ENCODE peak calls at places on chromosome 21, in seven cellular contexts. V is H7, I is right atrium auricular region, Z is stomach, R is fibroblast of lung, D is GM06990, S is lung. A is an unnamed sample. For H3K36me3, the result is how much of the 10 kb centered on the place peaks cover.

GRCh38 chr21:28633803-28634572 is 358.7 kb downstream of the LTN1 start:
- DNase-seq in R (peak), S (no peak), Z (no peak), I (peak), D (no peak), V (no peak), A (no peak)

GRCh38 chr21:42525676-42526378 is 12.2 kb downstream of the SLC37A1 start:
- DNase-seq in I (no peak), D (no peak), Z (no peak), V (no peak), S (no peak), R (no peak), A (no peak)

GRCh38 chr21:35340273-35340672 is 291.2 kb upstream of the RUNX1 start:
- DNase-seq in Z (peak), D (no peak), V (no peak), R (no peak), S (no peak), I (no peak), A (no peak)

GRCh38 chr21:35256468-35256988 is 207.4 kb upstream of the RUNX1 start:
- DNase-seq in D (no peak), R (peak), S (peak), Z (peak), V (peak), I (peak), A (peak)

GRCh38 chr21:14591277-14591876 is 45.3 kb upstream of the SAMSN1 start:
- DNase-seq in S (no peak), V (no peak), R (no peak), D (no peak), I (no peak), Z (no peak), A (no peak)

GRCh38 chr21:42002421-42002958 is 7.7 kb downstream of the ZBTB21 start:
- DNase-seq in Z (no peak), I (no peak), V (no peak), R (peak), S (no peak), D (peak), A (no peak)

GRCh38 chr21:38847556-38847955 is 41.8 kb downstream of the ETS2 start:
- DNase-seq in Z (no peak), D (no peak), V (no peak), S (no peak), I (no peak), R (peak), A (no peak)

GRCh38 chr21:39340687-39341086 is 8.2 kb downstream of the HMGN1 start:
- DNase-seq in I (no peak), S (no peak), R (no peak), V (no peak), D (no peak), Z (no peak), A (no peak)

GRCh38 chr21:34582506-34583150 is 32.3 kb downstream of the RCAN1 start:
- DNase-seq in D (peak), R (peak), V (peak), Z (no peak), I (no peak), S (no peak), A (no peak)

GRCh38 chr21:42093991-42094417 is 22.9 kb downstream of the UMODL1 start:
- DNase-seq in R (peak), S (no peak), I (no peak), Z (no peak), V (no peak), D (no peak), A (no peak)

GRCh38 chr21:41634858-41635257 is 126.9 kb upstream of the TMPRSS2 start:
- DNase-seq in D (no peak), Z (no peak), I (no peak), S (no peak), R (peak), V (no peak), A (peak)

GRCh38 chr21:36433011-36433709 is 46.8 kb downstream of the CLDN14 start:
- DNase-seq in R (no peak), I (no peak), D (no peak), Z (no peak), S (no peak), V (no peak), A (no peak)

GRCh38 chr21:41950941-41951408 is 2.8 kb downstream of the C2CD2 start:
- DNase-seq in Z (no peak), I (no peak), V (peak), S (no peak), D (no peak), R (no peak), A (no peak)

GRCh38 chr21:34029724-34030528 is 43.5 kb upstream of the MRPS6 start:
- DNase-seq in Z (peak), D (peak), V (peak), I (peak), R (peak), S (peak), A (peak)

GRCh38 chr21:38921511-38922215 is 115.9 kb downstream of the ETS2 start:
- DNase-seq in D (no peak), Z (no peak), S (no peak), I (no peak), R (no peak), V (no peak), A (no peak)

GRCh38 chr21:16070207-16070651 is 340.4 kb downstream of the USP25 start:
- DNase-seq in D (no peak), S (no peak), V (no peak), I (no peak), Z (no peak), R (no peak), A (no peak)

GRCh38 chr21:18170221-18170620 is 74.4 kb upstream of the CHODL start:
- DNase-seq in V (no peak), D (no peak), I (no peak), Z (no peak), R (no peak), S (no peak), A (no peak)

GRCh38 chr21:27480841-27481261 is 514.0 kb upstream of the ADAMTS5 start:
- DNase-seq in D (no peak), I (no peak), S (no peak), V (no peak), Z (no peak), R (no peak), A (no peak)

GRCh38 chr21:24903954-24904635 is 703.2 kb downstream of the MRPL39 start:
- DNase-seq in S (no peak), Z (no peak), D (no peak), V (no peak), I (no peak), R (no peak), A (no peak)

GRCh38 chr21:34088752-34089151 is 15.4 kb downstream of the MRPS6 start:
- DNase-seq in V (no peak), R (no peak), D (no peak), Z (no peak), S (no peak), I (no peak), A (no peak)

GRCh38 chr21:41290106-41290799 is 26.3 kb upstream of the FAM3B start:
- DNase-seq in D (no peak), I (no peak), V (peak), R (no peak), Z (no peak), S (no peak), A (no peak)

GRCh38 chr21:36203603-36203889 is 46.9 kb downstream of the DOP1B start:
- DNase-seq in S (no peak), R (peak), V (no peak), I (no peak), Z (peak), D (no peak), A (no peak)

GRCh38 chr21:25857308-25858099 is 122.7 kb downstream of the GABPA start:
- DNase-seq in D (no peak), Z (no peak), R (peak), S (no peak), V (no peak), I (no peak), A (no peak)

GRCh38 chr21:36902793-36903192 is 63.7 kb downstream of the HLCS start:
- DNase-seq in I (peak), D (no peak), S (no peak), R (no peak), V (no peak), Z (no peak), A (no peak)

GRCh38 chr21:36909901-36910561 is 56.4 kb downstream of the HLCS start:
- DNase-seq in I (peak), D (no peak), S (no peak), R (peak), Z (no peak), V (no peak), A (peak)

GRCh38 chr21:42107881-42108553 is 36.9 kb downstream of the UMODL1 start:
- DNase-seq in I (no peak), D (peak), R (peak), Z (peak), V (peak), S (peak), A (peak)

GRCh38 chr21:35478096-35479080 is 429.3 kb upstream of the RUNX1 start:
- DNase-seq in R (peak), S (no peak), V (no peak), I (no peak), D (no peak), Z (no peak), A (no peak)

GRCh38 chr21:18384771-18385170 is 18.8 kb downstream of the TMPRSS15 start:
- DNase-seq in V (peak), D (no peak), I (no peak), R (no peak), Z (no peak), S (no peak), A (peak)

GRCh38 chr21:42193131-42193671 is 25.7 kb upstream of the ABCG1 start:
- DNase-seq in R (no peak), V (no peak), D (no peak), I (peak), S (peak), Z (no peak), A (no peak)

GRCh38 chr21:36030581-36031189 is 29.6 kb downstream of the SETD4 start:
- DNase-seq in V (no peak), S (no peak), D (no peak), R (peak), I (no peak), Z (no peak), A (peak)

GRCh38 chr21:35284199-35284598 is 235.1 kb upstream of the RUNX1 start:
- DNase-seq in I (no peak), Z (no peak), V (no peak), R (peak), S (no peak), D (no peak), A (no peak)

GRCh38 chr21:20004353-20004752 is 993.9 kb upstream of the NCAM2 start:
- DNase-seq in S (no peak), V (no peak), D (no peak), I (no peak), R (no peak), Z (no peak), A (no peak)

GRCh38 chr21:41705546-41706262 is 61.1 kb downstream of the RIPK4 start:
- DNase-seq in S (no peak), Z (no peak), D (no peak), I (no peak), R (no peak), V (no peak), A (no peak)

GRCh38 chr21:40678681-40679284 is 168.2 kb downstream of the DSCAM start:
- DNase-seq in R (no peak), D (no peak), I (no peak), V (no peak), Z (no peak), S (no peak), A (no peak)

GRCh38 chr21:37164742-37165141 is 91.7 kb downstream of the TTC3 start:
- DNase-seq in V (no peak), Z (no peak), D (no peak), S (no peak), R (peak), I (no peak), A (no peak)

GRCh38 chr21:16116067-16116466 is 386.3 kb downstream of the USP25 start:
- DNase-seq in V (no peak), D (no peak), Z (no peak), S (no peak), I (no peak), R (no peak), A (no peak)

GRCh38 chr21:14862794-14863720 is 201.7 kb downstream of the NRIP1 start:
- DNase-seq in R (peak), D (no peak), Z (no peak), S (no peak), I (no peak), V (no peak), A (no peak)

GRCh38 chr21:16287060-16287459 is 557.3 kb downstream of the USP25 start:
- DNase-seq in S (no peak), R (no peak), V (no peak), D (no peak), I (no peak), Z (no peak), A (no peak)

DNA sequence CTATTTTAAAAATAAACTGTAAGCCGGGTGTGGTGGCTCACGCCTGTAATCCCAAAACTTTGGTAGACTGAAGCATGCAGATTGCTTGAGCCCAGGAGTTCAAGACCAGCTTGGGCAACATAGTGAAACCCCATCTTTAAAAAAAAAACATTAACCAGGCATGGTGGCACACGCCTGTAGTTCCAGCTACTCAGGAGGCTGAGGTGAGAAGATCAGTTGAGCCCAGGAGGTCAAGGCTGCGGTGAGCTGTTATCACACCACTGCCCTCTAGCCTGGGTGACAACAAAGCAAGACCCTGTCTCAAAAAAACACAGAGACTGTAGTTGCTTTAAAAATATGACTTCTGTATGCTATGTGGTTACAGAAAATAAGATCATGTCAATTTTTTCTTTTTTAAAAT is 24.3 kb upstream of the LSS start:
- DNase-seq in I (no peak), S (no peak), R (no peak), V (no peak), D (no peak), Z (no peak), A (no peak)
- H3K36me3 ChIP-seq in I (half or more), S (under half), R (under half), V (half or more), D (under half), Z (half or more), A (under half)

GRCh38 chr21:32320059-32320458 is 21.4 kb downstream of the MRAP start:
- DNase-seq in R (no peak), D (no peak), V (no peak), Z (no peak), S (no peak), I (no peak), A (no peak)

GRCh38 chr21:32320726-32321125 is 22.1 kb downstream of the MRAP start:
- DNase-seq in Z (no peak), D (no peak), R (no peak), S (no peak), V (no peak), I (no peak), A (no peak)

GRCh38 chr21:32316363-32317215 is 17.9 kb downstream of the MRAP start:
- DNase-seq in V (no peak), R (no peak), I (no peak), D (no peak), S (no peak), Z (no peak), A (no peak)

GRCh38 chr21:32317726-32318125 is 19.1 kb downstream of the MRAP start:
- DNase-seq in I (no peak), D (no peak), S (no peak), R (no peak), V (no peak), Z (no peak), A (no peak)

DNA sequence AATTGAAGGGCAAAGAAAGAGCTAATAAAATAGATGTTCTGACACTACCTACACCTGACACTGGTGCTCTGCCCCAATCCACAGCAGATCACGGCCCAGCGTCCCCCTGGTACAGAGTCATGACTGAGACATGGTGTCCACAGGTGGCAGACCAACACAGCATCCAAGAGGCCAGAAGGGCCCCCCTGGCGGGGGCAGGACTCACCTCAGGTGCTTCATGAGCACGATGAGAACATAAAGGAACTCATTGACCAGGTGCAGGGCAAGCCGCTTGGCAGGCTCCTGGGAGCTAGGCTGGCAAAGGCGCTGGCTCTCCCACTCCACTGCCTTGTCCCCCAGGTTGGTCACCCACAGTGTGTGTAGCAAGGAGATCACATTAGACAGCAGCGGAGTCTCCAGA is 20.4 kb downstream of the MRAP start:
- DNase-seq in S (no peak), Z (no peak), D (no peak), V (no peak), I (no peak), R (no peak), A (no peak)
- H3K36me3 ChIP-seq in S (half or more), Z (half or more), D (half or more), V (half or more), I (half or more), R (under half), A (under half)

GRCh38 chr21:32370971-32371766 is 21.6 kb downstream of the URB1 start:
- DNase-seq in D (no peak), R (peak), V (no peak), I (no peak), Z (no peak), S (no peak), A (no peak)
- H3K36me3 ChIP-seq in D (under half), R (under half), V (under half), I (under half), Z (half or more), S (under half), A (under half)

GRCh38 chr21:44319407-44320065 is 19.7 kb downstream of the CFAP410 start:
- DNase-seq in R (no peak), I (no peak), Z (no peak), V (no peak), D (no peak), S (no peak), A (no peak)
- H3K36me3 ChIP-seq in R (under half), I (under half), Z (half or more), V (under half), D (half or more), S (under half), A (under half)